ENCODE peak calls at places on chromosomes 2 and 18, in six cellular contexts. One of them, this sample, is unnamed.

GRCh38 chr2:164692114-164692513 is 70.8 kb upstream of the GRB14 start:
- DNase-seq in stimulated activated naive B cell treated with anti-CD40 and anti-IgM and Interleukin-4, amounts not matched to agents 10 μg/mL and 1 μg/mL and 100 μg/mL, for 72 hours: no peak
- DNase-seq in GM04503: no peak
- DNase-seq in NCI-H2081: no peak
- DNase-seq in activated naive CD8-positive, alpha-beta T cell treated with anti-CD3 and anti-CD28 coated beads for 36 hours: no peak
- DNase-seq in stimulated activated CD4-positive, alpha-beta T cell treated with anti-CD3 and anti-CD28 coated beads, Interleukin-4, amount 100 ng/mL, for 48 hours: no peak
- DNase-seq in this sample: no peak

GRCh38 chr2:240922982-240923537 is 16.9 kb downstream of the CROCC2 start:
- DNase-seq in NCI-H2081: peak
- DNase-seq in stimulated activated CD4-positive, alpha-beta T cell treated with anti-CD3 and anti-CD28 coated beads, Interleukin-4, amount 100 ng/mL, for 48 hours: no peak
- DNase-seq in GM04503: no peak
- DNase-seq in activated naive CD8-positive, alpha-beta T cell treated with anti-CD3 and anti-CD28 coated beads for 36 hours: no peak
- DNase-seq in stimulated activated naive B cell treated with anti-CD40 and anti-IgM and Interleukin-4, amounts not matched to agents 10 μg/mL and 1 μg/mL and 100 μg/mL, for 72 hours: no peak
- DNase-seq in this sample: no peak

GRCh38 chr2:182608181-182608845 is 107.7 kb upstream of the DNAJC10 start:
- DNase-seq in stimulated activated naive B cell treated with anti-CD40 and anti-IgM and Interleukin-4, amounts not matched to agents 10 μg/mL and 1 μg/mL and 100 μg/mL, for 72 hours: no peak
- DNase-seq in GM04503: no peak
- DNase-seq in NCI-H2081: no peak
- DNase-seq in stimulated activated CD4-positive, alpha-beta T cell treated with anti-CD3 and anti-CD28 coated beads, Interleukin-4, amount 100 ng/mL, for 48 hours: no peak
- DNase-seq in activated naive CD8-positive, alpha-beta T cell treated with anti-CD3 and anti-CD28 coated beads for 36 hours: no peak
- DNase-seq in this sample: no peak

GRCh38 chr2:2245500-2245899 is 85.6 kb downstream of the MYT1L start:
- DNase-seq in stimulated activated naive B cell treated with anti-CD40 and anti-IgM and Interleukin-4, amounts not matched to agents 10 μg/mL and 1 μg/mL and 100 μg/mL, for 72 hours: no peak
- DNase-seq in stimulated activated CD4-positive, alpha-beta T cell treated with anti-CD3 and anti-CD28 coated beads, Interleukin-4, amount 100 ng/mL, for 48 hours: no peak
- DNase-seq in activated naive CD8-positive, alpha-beta T cell treated with anti-CD3 and anti-CD28 coated beads for 36 hours: no peak
- DNase-seq in NCI-H2081: no peak
- DNase-seq in GM04503: no peak
- DNase-seq in this sample: no peak

GRCh38 chr2:195612515-195613495 is 44.2 kb upstream of the SLC39A10 start:
- DNase-seq in activated naive CD8-positive, alpha-beta T cell treated with anti-CD3 and anti-CD28 coated beads for 36 hours: no peak
- DNase-seq in stimulated activated naive B cell treated with anti-CD40 and anti-IgM and Interleukin-4, amounts not matched to agents 10 μg/mL and 1 μg/mL and 100 μg/mL, for 72 hours: no peak
- DNase-seq in GM04503: peak
- DNase-seq in NCI-H2081: no peak
- DNase-seq in stimulated activated CD4-positive, alpha-beta T cell treated with anti-CD3 and anti-CD28 coated beads, Interleukin-4, amount 100 ng/mL, for 48 hours: no peak
- DNase-seq in this sample: no peak

GRCh38 chr2:159285929-159286708 is at the start of gene WDSUB1:
- DNase-seq in activated naive CD8-positive, alpha-beta T cell treated with anti-CD3 and anti-CD28 coated beads for 36 hours: peak
- DNase-seq in stimulated activated naive B cell treated with anti-CD40 and anti-IgM and Interleukin-4, amounts not matched to agents 10 μg/mL and 1 μg/mL and 100 μg/mL, for 72 hours: peak
- DNase-seq in GM04503: no peak
- DNase-seq in stimulated activated CD4-positive, alpha-beta T cell treated with anti-CD3 and anti-CD28 coated beads, Interleukin-4, amount 100 ng/mL, for 48 hours: no peak
- DNase-seq in NCI-H2081: peak
- DNase-seq in this sample: no peak

GRCh38 chr2:95052301-95052700 is 26.8 kb downstream of the MAL start:
- DNase-seq in stimulated activated naive B cell treated with anti-CD40 and anti-IgM and Interleukin-4, amounts not matched to agents 10 μg/mL and 1 μg/mL and 100 μg/mL, for 72 hours: no peak
- DNase-seq in stimulated activated CD4-positive, alpha-beta T cell treated with anti-CD3 and anti-CD28 coated beads, Interleukin-4, amount 100 ng/mL, for 48 hours: no peak
- DNase-seq in NCI-H2081: no peak
- DNase-seq in GM04503: no peak
- DNase-seq in activated naive CD8-positive, alpha-beta T cell treated with anti-CD3 and anti-CD28 coated beads for 36 hours: no peak
- DNase-seq in this sample: no peak

GRCh38 chr2:71556811-71557210 is 103.5 kb downstream of the DYSF start:
- DNase-seq in GM04503: no peak
- DNase-seq in activated naive CD8-positive, alpha-beta T cell treated with anti-CD3 and anti-CD28 coated beads for 36 hours: no peak
- DNase-seq in stimulated activated naive B cell treated with anti-CD40 and anti-IgM and Interleukin-4, amounts not matched to agents 10 μg/mL and 1 μg/mL and 100 μg/mL, for 72 hours: no peak
- DNase-seq in NCI-H2081: no peak
- DNase-seq in stimulated activated CD4-positive, alpha-beta T cell treated with anti-CD3 and anti-CD28 coated beads, Interleukin-4, amount 100 ng/mL, for 48 hours: no peak
- DNase-seq in this sample: no peak

GRCh38 chr2:46236006-46236875 is 61.0 kb upstream of the EPAS1 start:
- DNase-seq in stimulated activated CD4-positive, alpha-beta T cell treated with anti-CD3 and anti-CD28 coated beads, Interleukin-4, amount 100 ng/mL, for 48 hours: no peak
- DNase-seq in stimulated activated naive B cell treated with anti-CD40 and anti-IgM and Interleukin-4, amounts not matched to agents 10 μg/mL and 1 μg/mL and 100 μg/mL, for 72 hours: no peak
- DNase-seq in NCI-H2081: no peak
- DNase-seq in GM04503: no peak
- DNase-seq in activated naive CD8-positive, alpha-beta T cell treated with anti-CD3 and anti-CD28 coated beads for 36 hours: no peak
- DNase-seq in this sample: no peak

GRCh38 chr2:11656671-11657101 is 13.3 kb downstream of the NTSR2 start:
- DNase-seq in NCI-H2081: no peak
- DNase-seq in GM04503: no peak
- DNase-seq in stimulated activated naive B cell treated with anti-CD40 and anti-IgM and Interleukin-4, amounts not matched to agents 10 μg/mL and 1 μg/mL and 100 μg/mL, for 72 hours: no peak
- DNase-seq in activated naive CD8-positive, alpha-beta T cell treated with anti-CD3 and anti-CD28 coated beads for 36 hours: no peak
- DNase-seq in stimulated activated CD4-positive, alpha-beta T cell treated with anti-CD3 and anti-CD28 coated beads, Interleukin-4, amount 100 ng/mL, for 48 hours: no peak
- DNase-seq in this sample: no peak

GRCh38 chr18:58934356-58934755 is 69.7 kb downstream of the ZNF532 start:
- DNase-seq in NCI-H2081: no peak
- DNase-seq in stimulated activated naive B cell treated with anti-CD40 and anti-IgM and Interleukin-4, amounts not matched to agents 10 μg/mL and 1 μg/mL and 100 μg/mL, for 72 hours: no peak
- DNase-seq in stimulated activated CD4-positive, alpha-beta T cell treated with anti-CD3 and anti-CD28 coated beads, Interleukin-4, amount 100 ng/mL, for 48 hours: no peak
- DNase-seq in activated naive CD8-positive, alpha-beta T cell treated with anti-CD3 and anti-CD28 coated beads for 36 hours: no peak
- DNase-seq in GM04503: no peak
- DNase-seq in this sample: no peak

GRCh38 chr2:203869610-203870042 is 2.1 kb downstream of the CTLA4 start:
- DNase-seq in NCI-H2081: no peak
- DNase-seq in activated naive CD8-positive, alpha-beta T cell treated with anti-CD3 and anti-CD28 coated beads for 36 hours: peak
- DNase-seq in GM04503: no peak
- DNase-seq in stimulated activated naive B cell treated with anti-CD40 and anti-IgM and Interleukin-4, amounts not matched to agents 10 μg/mL and 1 μg/mL and 100 μg/mL, for 72 hours: no peak
- DNase-seq in stimulated activated CD4-positive, alpha-beta T cell treated with anti-CD3 and anti-CD28 coated beads, Interleukin-4, amount 100 ng/mL, for 48 hours: no peak
- DNase-seq in this sample: no peak

GRCh38 chr2:210363261-210363660 is 48.3 kb upstream of the MYL1 start:
- DNase-seq in stimulated activated CD4-positive, alpha-beta T cell treated with anti-CD3 and anti-CD28 coated beads, Interleukin-4, amount 100 ng/mL, for 48 hours: no peak
- DNase-seq in stimulated activated naive B cell treated with anti-CD40 and anti-IgM and Interleukin-4, amounts not matched to agents 10 μg/mL and 1 μg/mL and 100 μg/mL, for 72 hours: no peak
- DNase-seq in GM04503: no peak
- DNase-seq in activated naive CD8-positive, alpha-beta T cell treated with anti-CD3 and anti-CD28 coated beads for 36 hours: no peak
- DNase-seq in NCI-H2081: peak
- DNase-seq in this sample: no peak

GRCh38 chr2:134155134-134155533 is 98.7 kb upstream of the MGAT5 start:
- DNase-seq in stimulated activated naive B cell treated with anti-CD40 and anti-IgM and Interleukin-4, amounts not matched to agents 10 μg/mL and 1 μg/mL and 100 μg/mL, for 72 hours: peak
- DNase-seq in activated naive CD8-positive, alpha-beta T cell treated with anti-CD3 and anti-CD28 coated beads for 36 hours: no peak
- DNase-seq in GM04503: no peak
- DNase-seq in NCI-H2081: no peak
- DNase-seq in stimulated activated CD4-positive, alpha-beta T cell treated with anti-CD3 and anti-CD28 coated beads, Interleukin-4, amount 100 ng/mL, for 48 hours: no peak
- DNase-seq in this sample: no peak

GRCh38 chr2:105809099-105809473 is 64.4 kb downstream of the NCK2 start:
- DNase-seq in activated naive CD8-positive, alpha-beta T cell treated with anti-CD3 and anti-CD28 coated beads for 36 hours: peak
- DNase-seq in NCI-H2081: no peak
- DNase-seq in GM04503: no peak
- DNase-seq in stimulated activated CD4-positive, alpha-beta T cell treated with anti-CD3 and anti-CD28 coated beads, Interleukin-4, amount 100 ng/mL, for 48 hours: no peak
- DNase-seq in stimulated activated naive B cell treated with anti-CD40 and anti-IgM and Interleukin-4, amounts not matched to agents 10 μg/mL and 1 μg/mL and 100 μg/mL, for 72 hours: peak
- DNase-seq in this sample: no peak

GRCh38 chr2:127361929-127362328 is 25.8 kb downstream of the MAP3K2 start:
- DNase-seq in stimulated activated CD4-positive, alpha-beta T cell treated with anti-CD3 and anti-CD28 coated beads, Interleukin-4, amount 100 ng/mL, for 48 hours: no peak
- DNase-seq in stimulated activated naive B cell treated with anti-CD40 and anti-IgM and Interleukin-4, amounts not matched to agents 10 μg/mL and 1 μg/mL and 100 μg/mL, for 72 hours: no peak
- DNase-seq in activated naive CD8-positive, alpha-beta T cell treated with anti-CD3 and anti-CD28 coated beads for 36 hours: no peak
- DNase-seq in NCI-H2081: no peak
- DNase-seq in GM04503: no peak
- DNase-seq in this sample: no peak